ENCODE peak calls at places on chromosomes 7 and 10, in ten cellular contexts. One of them, this sample, is unnamed.

GRCh38 chr10:68981074-68981473 is 7.5 kb upstream of the KIFBP start:
- DNase-seq in T-helper 2 cell: no peak
- DNase-seq in glutamatergic neuron: no peak
- DNase-seq in A549: peak
- DNase-seq in foreskin fibroblast: no peak
- DNase-seq in HFFc6: peak
- DNase-seq in astrocyte: no peak
- DNase-seq in NCI-H1436: no peak
- DNase-seq in T1000: no peak
- DNase-seq in posterior cingulate gyrus: no peak
- DNase-seq in this sample: no peak

GRCh38 chr7:158261362-158262235 is 326.0 kb downstream of the PTPRN2 start:
- DNase-seq in T1000: no peak
- DNase-seq in astrocyte: no peak
- DNase-seq in NCI-H1436: no peak
- DNase-seq in HFFc6: no peak
- DNase-seq in glutamatergic neuron: peak
- DNase-seq in A549: no peak
- DNase-seq in posterior cingulate gyrus: no peak
- DNase-seq in foreskin fibroblast: no peak
- DNase-seq in T-helper 2 cell: no peak
- DNase-seq in this sample: no peak

GRCh38 chr7:99409192-99409572 is 413 bp downstream of the BUD31 start:
- DNase-seq in NCI-H1436: no peak
- DNase-seq in astrocyte: no peak
- DNase-seq in HFFc6: no peak
- DNase-seq in T1000: no peak
- DNase-seq in T-helper 2 cell: no peak
- DNase-seq in A549: no peak
- DNase-seq in glutamatergic neuron: no peak
- DNase-seq in foreskin fibroblast: no peak
- DNase-seq in posterior cingulate gyrus: no peak
- DNase-seq in this sample: no peak

GRCh38 chr7:101161692-101162461 is 3.5 kb downstream of the VGF start:
- DNase-seq in HFFc6: no peak
- DNase-seq in NCI-H1436: no peak
- DNase-seq in posterior cingulate gyrus: no peak
- DNase-seq in A549: no peak
- DNase-seq in T-helper 2 cell: no peak
- DNase-seq in T1000: no peak
- DNase-seq in astrocyte: no peak
- DNase-seq in foreskin fibroblast: no peak
- DNase-seq in glutamatergic neuron: no peak
- DNase-seq in this sample: no peak

GRCh38 chr10:712089-712488 is 22.6 kb upstream of the DIP2C start:
- DNase-seq in T1000: no peak
- DNase-seq in HFFc6: no peak
- DNase-seq in T-helper 2 cell: no peak
- DNase-seq in astrocyte: no peak
- DNase-seq in NCI-H1436: no peak
- DNase-seq in A549: no peak
- DNase-seq in foreskin fibroblast: no peak
- DNase-seq in glutamatergic neuron: no peak
- DNase-seq in posterior cingulate gyrus: no peak
- DNase-seq in this sample: no peak

GRCh38 chr7:102291056-102291915 is 4.6 kb downstream of the SH2B2 start:
- DNase-seq in glutamatergic neuron: no peak
- DNase-seq in T1000: no peak
- DNase-seq in astrocyte: no peak
- DNase-seq in A549: no peak
- DNase-seq in posterior cingulate gyrus: no peak
- DNase-seq in NCI-H1436: no peak
- DNase-seq in foreskin fibroblast: no peak
- DNase-seq in T-helper 2 cell: no peak
- DNase-seq in HFFc6: no peak
- DNase-seq in this sample: no peak

GRCh38 chr7:112649560-112649959 is 140.6 kb downstream of the TMEM168 start:
- DNase-seq in A549: no peak
- DNase-seq in astrocyte: no peak
- DNase-seq in glutamatergic neuron: no peak
- DNase-seq in NCI-H1436: no peak
- DNase-seq in HFFc6: no peak
- DNase-seq in posterior cingulate gyrus: no peak
- DNase-seq in foreskin fibroblast: peak
- DNase-seq in T-helper 2 cell: no peak
- DNase-seq in T1000: no peak
- DNase-seq in this sample: no peak

GRCh38 chr7:106534271-106534846 is 126.6 kb downstream of the CCDC71L start:
- DNase-seq in posterior cingulate gyrus: no peak
- DNase-seq in NCI-H1436: no peak
- DNase-seq in T-helper 2 cell: no peak
- DNase-seq in foreskin fibroblast: no peak
- DNase-seq in glutamatergic neuron: no peak
- DNase-seq in HFFc6: no peak
- DNase-seq in astrocyte: no peak
- DNase-seq in A549: no peak
- DNase-seq in T1000: no peak
- DNase-seq in this sample: no peak

GRCh38 chr10:120022357-120022756 is 129.8 kb downstream of the SEC23IP start:
- DNase-seq in T-helper 2 cell: no peak
- DNase-seq in astrocyte: no peak
- DNase-seq in glutamatergic neuron: no peak
- DNase-seq in A549: no peak
- DNase-seq in NCI-H1436: no peak
- DNase-seq in foreskin fibroblast: no peak
- DNase-seq in T1000: no peak
- DNase-seq in HFFc6: no peak
- DNase-seq in posterior cingulate gyrus: no peak
- DNase-seq in this sample: no peak

GRCh38 chr7:29154076-29154475 is 7.7 kb upstream of the CPVL start:
- DNase-seq in T-helper 2 cell: no peak
- DNase-seq in A549: no peak
- DNase-seq in T1000: no peak
- DNase-seq in posterior cingulate gyrus: no peak
- DNase-seq in glutamatergic neuron: no peak
- DNase-seq in NCI-H1436: no peak
- DNase-seq in astrocyte: no peak
- DNase-seq in HFFc6: no peak
- DNase-seq in foreskin fibroblast: no peak
- DNase-seq in this sample: no peak

GRCh38 chr7:74280985-74281384 is 8.2 kb upstream of the CLIP2 start:
- DNase-seq in glutamatergic neuron: no peak
- DNase-seq in NCI-H1436: no peak
- DNase-seq in HFFc6: no peak
- DNase-seq in foreskin fibroblast: peak
- DNase-seq in T1000: no peak
- DNase-seq in astrocyte: no peak
- DNase-seq in A549: peak
- DNase-seq in T-helper 2 cell: no peak
- DNase-seq in posterior cingulate gyrus: no peak
- DNase-seq in this sample: no peak

GRCh38 chr7:69677054-69677847 is 79.0 kb downstream of the AUTS2 start:
- DNase-seq in T1000: no peak
- DNase-seq in NCI-H1436: no peak
- DNase-seq in glutamatergic neuron: no peak
- DNase-seq in T-helper 2 cell: no peak
- DNase-seq in posterior cingulate gyrus: no peak
- DNase-seq in HFFc6: no peak
- DNase-seq in A549: peak
- DNase-seq in astrocyte: no peak
- DNase-seq in foreskin fibroblast: no peak
- DNase-seq in this sample: no peak

GRCh38 chr7:108415821-108416536 is 40.3 kb downstream of the NRCAM start:
- DNase-seq in T-helper 2 cell: no peak
- DNase-seq in T1000: no peak
- DNase-seq in astrocyte: peak
- DNase-seq in glutamatergic neuron: no peak
- DNase-seq in A549: peak
- DNase-seq in HFFc6: peak
- DNase-seq in foreskin fibroblast: peak
- DNase-seq in NCI-H1436: peak
- DNase-seq in posterior cingulate gyrus: no peak
- DNase-seq in this sample: no peak

GRCh38 chr7:91066627-91067026 is 197.6 kb upstream of the FZD1 start:
- DNase-seq in astrocyte: no peak
- DNase-seq in NCI-H1436: no peak
- DNase-seq in foreskin fibroblast: no peak
- DNase-seq in glutamatergic neuron: no peak
- DNase-seq in HFFc6: no peak
- DNase-seq in T1000: no peak
- DNase-seq in posterior cingulate gyrus: no peak
- DNase-seq in T-helper 2 cell: no peak
- DNase-seq in A549: no peak
- DNase-seq in this sample: no peak

GRCh38 chr10:77125231-77125630 is 512.4 kb downstream of the KCNMA1 start:
- DNase-seq in foreskin fibroblast: no peak
- DNase-seq in astrocyte: no peak
- DNase-seq in A549: no peak
- DNase-seq in T1000: no peak
- DNase-seq in HFFc6: no peak
- DNase-seq in posterior cingulate gyrus: no peak
- DNase-seq in glutamatergic neuron: no peak
- DNase-seq in T-helper 2 cell: no peak
- DNase-seq in NCI-H1436: no peak
- DNase-seq in this sample: no peak

GRCh38 chr10:77244746-77245145 is 392.9 kb downstream of the KCNMA1 start:
- DNase-seq in glutamatergic neuron: no peak
- DNase-seq in A549: no peak
- DNase-seq in HFFc6: peak
- DNase-seq in posterior cingulate gyrus: no peak
- DNase-seq in astrocyte: no peak
- DNase-seq in foreskin fibroblast: peak
- DNase-seq in T1000: no peak
- DNase-seq in NCI-H1436: no peak
- DNase-seq in T-helper 2 cell: no peak
- DNase-seq in this sample: no peak

GRCh38 chr10:130921461-130921860 is 390.1 kb downstream of the TCERG1L start:
- DNase-seq in posterior cingulate gyrus: no peak
- DNase-seq in HFFc6: no peak
- DNase-seq in T1000: no peak
- DNase-seq in foreskin fibroblast: no peak
- DNase-seq in T-helper 2 cell: no peak
- DNase-seq in NCI-H1436: no peak
- DNase-seq in astrocyte: no peak
- DNase-seq in glutamatergic neuron: no peak
- DNase-seq in A549: no peak
- DNase-seq in this sample: no peak

GRCh38 chr10:100186253-100186780 is 488 bp upstream of the ERLIN1 start:
- DNase-seq in foreskin fibroblast: peak
- DNase-seq in glutamatergic neuron: peak
- DNase-seq in HFFc6: no peak
- DNase-seq in T1000: no peak
- DNase-seq in posterior cingulate gyrus: no peak
- DNase-seq in T-helper 2 cell: no peak
- DNase-seq in A549: peak
- DNase-seq in astrocyte: no peak
- DNase-seq in NCI-H1436: peak
- DNase-seq in this sample: no peak

GRCh38 chr7:117839507-117839906 is 33.7 kb downstream of the CTTNBP2 start:
- DNase-seq in T-helper 2 cell: no peak
- DNase-seq in astrocyte: no peak
- DNase-seq in T1000: no peak
- DNase-seq in NCI-H1436: no peak
- DNase-seq in A549: no peak
- DNase-seq in foreskin fibroblast: no peak
- DNase-seq in posterior cingulate gyrus: no peak
- DNase-seq in HFFc6: no peak
- DNase-seq in glutamatergic neuron: no peak
- DNase-seq in this sample: no peak

GRCh38 chr7:80721880-80722595 is 83.6 kb downstream of the CD36 start:
- DNase-seq in glutamatergic neuron: no peak
- DNase-seq in NCI-H1436: no peak
- DNase-seq in T1000: no peak
- DNase-seq in astrocyte: peak
- DNase-seq in HFFc6: peak
- DNase-seq in A549: peak
- DNase-seq in posterior cingulate gyrus: no peak
- DNase-seq in T-helper 2 cell: no peak
- DNase-seq in foreskin fibroblast: peak
- DNase-seq in this sample: no peak

GRCh38 chr7:69598081-69598486 is at the start of gene AUTS2:
- DNase-seq in A549: peak
- DNase-seq in posterior cingulate gyrus: peak
- DNase-seq in HFFc6: no peak
- DNase-seq in T-helper 2 cell: peak
- DNase-seq in NCI-H1436: peak
- DNase-seq in foreskin fibroblast: peak
- DNase-seq in glutamatergic neuron: peak
- DNase-seq in astrocyte: peak
- DNase-seq in T1000: peak
- DNase-seq in this sample: peak

This sample was measured in nucleus accumbens.